ENCODE peak calls at places on chromosome 6, in eight cellular contexts. B, U, X, C, A, D, J and K are unnamed samples.

GRCh38 chr6:72916906-72917305 is 295.0 kb downstream of the KCNQ5 start:
- DNase-seq in B (no peak), U (no peak), X (no peak), C (no peak), A (no peak), D (no peak), J (no peak), K (no peak)

GRCh38 chr6:12749531-12750379 is 33.2 kb downstream of the PHACTR1 start:
- DNase-seq in B (peak; percentile 89), U (no peak), X (peak; percentile 25), C (no peak), A (no peak), D (no peak), J (no peak), K (no peak)

GRCh38 chr6:140320799-140321099 is 946.3 kb upstream of the CITED2 start:
- DNase-seq in B (no peak), U (no peak), X (no peak), C (peak; percentile 24), A (no peak), D (no peak), J (no peak), K (no peak)

GRCh38 chr6:37858363-37858762 is 38.8 kb downstream of the ZFAND3 start:
- DNase-seq in B (no peak), U (no peak), X (no peak), C (peak; percentile 44), A (no peak), D (no peak), J (no peak), K (no peak)

GRCh38 chr6:120857422-120857821 is 476.9 kb downstream of the TBC1D32 start:
- DNase-seq in B (no peak), U (no peak), X (no peak), C (no peak), A (no peak), D (no peak), J (no peak), K (no peak)

GRCh38 chr6:28982476-28983266 is 22.4 kb downstream of the ZNF311 start:
- DNase-seq in B (peak; percentile 37), U (no peak), X (no peak), C (no peak), A (peak; percentile 46), D (peak; percentile 11), J (peak; percentile 87), K (peak; percentile 83)

GRCh38 chr6:71287038-71287437 is 1.6 kb upstream of the OGFRL1 start:
- DNase-seq in B (no peak), U (no peak), X (no peak), C (no peak), A (no peak), D (no peak), J (no peak), K (peak; percentile 63)

GRCh38 chr6:166775180-166775922 is 148.3 kb upstream of the RPS6KA2 start:
- DNase-seq in B (peak; percentile 75), U (peak; percentile 51), X (no peak), C (peak; percentile 48), A (peak; percentile 53), D (no peak), J (peak; percentile 75), K (peak; percentile 85)

GRCh38 chr6:155493026-155493693 is 37.5 kb upstream of the NOX3 start:
- DNase-seq in B (no peak), U (no peak), X (no peak), C (no peak), A (no peak), D (no peak), J (no peak), K (no peak)

GRCh38 chr6:159105716-159106115 is 60.9 kb upstream of the TAGAP start:
- DNase-seq in B (no peak), U (no peak), X (no peak), C (no peak), A (no peak), D (no peak), J (no peak), K (no peak)

GRCh38 chr6:129744201-129744879 is 34.4 kb upstream of the ARHGAP18 start:
- DNase-seq in B (no peak), U (peak; percentile 78), X (no peak), C (peak; percentile 75), A (peak; percentile 11), D (no peak), J (peak; percentile 76), K (no peak)

GRCh38 chr6:55758156-55758942 is 117.0 kb downstream of the BMP5 start:
- DNase-seq in B (no peak), U (no peak), X (no peak), C (peak; percentile 46), A (peak; percentile 8), D (no peak), J (peak; percentile 5), K (no peak)

GRCh38 chr6:125357515-125358256 is 55.9 kb upstream of the HDDC2 start:
- DNase-seq in B (no peak), U (no peak), X (no peak), C (no peak), A (no peak), D (no peak), J (no peak), K (no peak)

GRCh38 chr6:79810153-79810806 is 137.1 kb downstream of the ELOVL4 start:
- DNase-seq in B (peak; percentile 59), U (no peak), X (no peak), C (no peak), A (no peak), D (no peak), J (no peak), K (no peak)

GRCh38 chr6:160337301-160337700 is 10.9 kb upstream of the SLC22A3 start:
- DNase-seq in B (no peak), U (no peak), X (no peak), C (no peak), A (no peak), D (no peak), J (no peak), K (no peak)

GRCh38 chr6:5220436-5220835 is 40.3 kb downstream of the LYRM4 start:
- DNase-seq in B (no peak), U (no peak), X (no peak), C (no peak), A (no peak), D (no peak), J (no peak), K (no peak)

DNA sequence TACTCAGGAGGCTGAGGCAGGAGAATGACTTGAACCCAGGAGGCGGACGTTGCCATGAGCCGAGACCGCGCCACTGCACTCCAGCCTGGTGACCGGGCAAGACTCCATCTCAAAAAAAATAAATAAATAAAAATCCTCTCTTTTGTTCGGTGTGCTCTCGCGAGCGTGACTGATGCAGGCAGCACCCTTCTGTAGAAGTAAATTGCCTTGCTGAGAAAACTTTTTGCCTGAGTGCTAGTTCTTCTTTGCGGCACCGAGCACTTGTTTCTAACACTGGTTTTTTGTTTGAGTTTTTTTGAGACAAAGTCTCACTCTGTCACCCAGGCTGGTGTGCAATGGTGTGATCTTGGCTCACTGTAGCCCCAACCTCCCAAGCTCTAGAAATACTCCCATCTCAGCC is 30.5 kb downstream of the PLN start:
- DNase-seq in B (no peak), U (no peak), X (no peak), C (no peak), A (no peak), D (no peak), J (no peak), K (no peak)
- H3K4me3 ChIP-seq in B (no peak overlapping the region), U (no peak overlapping the region), X (no peak overlapping the region), C (no peak overlapping the region), A (no peak overlapping the region), D (no peak overlapping the region), J (no peak overlapping the region), K (no peak overlapping the region)

GRCh38 chr6:100366419-100366818 is 98.3 kb downstream of the SIM1 start:
- DNase-seq in B (no peak), U (peak; percentile 15), X (no peak), C (peak; percentile 34), A (no peak), D (no peak), J (no peak), K (peak; percentile 69)
- TF ChIP-seq MAX in B (no peak), U (no peak), X (no peak), C (no peak), A (no peak), D (no peak), J (no peak), K (peak; percentile 35)

GRCh38 chr6:87312860-87313259 is 9.5 kb upstream of the SMIM8 start:
- DNase-seq in B (no peak), U (no peak), X (no peak), C (no peak), A (no peak), D (no peak), J (no peak), K (no peak)
- H3K4me3 ChIP-seq in B (no peak overlapping the region), U (no peak overlapping the region), X (no peak overlapping the region), C (no peak overlapping the region), A (no peak overlapping the region), D (no peak overlapping the region), J (no peak overlapping the region), K (no peak overlapping the region)

GRCh38 chr6:11650297-11650696 is 112.7 kb downstream of the TMEM170B start:
- DNase-seq in B (no peak), U (no peak), X (peak; percentile 90), C (peak; percentile 99), A (no peak), D (no peak), J (no peak), K (no peak)
- TF ChIP-seq MAX in B (no peak), U (no peak), X (no peak), C (no peak), A (peak; percentile 15), D (no peak), J (no peak), K (no peak)

DNA sequence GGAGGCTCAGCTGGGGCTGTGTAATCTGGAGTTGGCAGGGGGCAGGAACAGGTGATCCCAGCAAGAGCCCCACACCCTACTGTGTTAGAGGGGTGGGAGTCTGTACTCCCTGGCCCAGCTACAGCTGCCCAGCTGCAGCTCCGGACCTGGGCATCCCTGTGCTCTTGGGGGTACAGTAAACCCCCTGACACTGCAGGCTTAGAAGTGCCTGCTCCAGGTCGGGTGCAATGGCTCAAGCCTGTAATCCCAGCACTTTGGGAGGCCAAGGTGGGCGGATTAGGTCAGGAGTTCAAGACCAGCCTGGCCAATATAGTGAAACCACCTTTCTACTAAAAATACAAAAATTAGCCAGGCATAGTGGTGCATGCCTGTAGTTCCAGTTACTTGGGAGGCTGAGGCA is 1228.6 kb upstream of the EYS start:
- DNase-seq in B (no peak), U (no peak), X (no peak), C (no peak), A (no peak), D (no peak), J (no peak), K (no peak)
- H3K4me3 ChIP-seq in B (no peak overlapping the region), U (no peak overlapping the region), X (no peak overlapping the region), C (no peak overlapping the region), A (no peak overlapping the region), D (no peak overlapping the region), J (no peak overlapping the region), K (no peak overlapping the region)

DNA sequence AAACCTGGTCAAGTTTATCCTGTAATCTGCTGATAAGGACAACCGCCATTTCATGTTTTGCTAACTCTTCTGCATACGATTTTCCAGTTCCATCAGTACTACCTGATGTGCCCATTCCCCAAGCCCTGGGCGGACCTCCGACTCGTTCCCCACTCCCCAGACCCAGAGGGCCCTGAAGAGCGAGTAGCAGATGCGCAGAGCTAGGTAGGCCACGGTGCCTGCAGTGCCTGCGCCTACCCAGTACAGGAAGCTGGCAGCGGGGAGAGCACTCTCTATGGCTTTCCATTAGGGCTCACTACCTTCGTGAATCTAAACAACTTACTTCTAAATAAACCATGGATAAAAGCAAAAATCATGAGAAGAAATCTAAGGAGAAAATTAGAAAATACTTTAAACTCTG is 14.3 kb upstream of the ZDHHC14 start:
- DNase-seq in B (no peak), U (no peak), X (no peak), C (no peak), A (no peak), D (no peak), J (no peak), K (no peak)
- TF ChIP-seq MAX in B (no peak), U (no peak), X (no peak), C (no peak), A (no peak), D (no peak), J (no peak), K (no peak)